ENCODE peak calls at places on chromosome X, in eight cellular contexts. R is uterus, L is brain microvascular endothelial cell, F is glutamatergic neuron, Q is bronchial epithelial cell, H is fibroblast of mammary gland, A is GM10248, V is right lobe of liver. I is an unnamed sample.

GRCh38 chrX:115591856-115592842 is 31.2 kb downstream of the PLS3 start:
- DNase-seq in A (no peak), Q (peak), F (no peak), V (no peak), H (no peak), L (no peak), R (no peak), I (peak)

GRCh38 chrX:41761169-41761568 is 37.2 kb downstream of the GPR82 start:
- DNase-seq in V (no peak), L (no peak), A (no peak), F (no peak), R (no peak), H (no peak), Q (no peak), I (no peak)

GRCh38 chrX:110224926-110225617 is 92.8 kb downstream of the AMMECR1 start:
- DNase-seq in V (no peak), Q (no peak), F (no peak), A (no peak), R (no peak), L (no peak), H (no peak), I (no peak)

GRCh38 chrX:121151293-121151692 is 103.9 kb downstream of the GLUD2 start:
- DNase-seq in F (no peak), L (no peak), V (no peak), R (no peak), Q (no peak), A (no peak), H (no peak), I (no peak)

GRCh38 chrX:20116575-20117240 is at the start of gene MAP7D2:
- DNase-seq in H (no peak), R (no peak), V (no peak), A (no peak), L (no peak), Q (no peak), F (peak), I (no peak)

GRCh38 chrX:40140706-40141499 is 43.1 kb upstream of the BCOR start:
- DNase-seq in V (peak), R (peak), L (no peak), F (no peak), H (peak), Q (no peak), A (no peak), I (peak)

GRCh38 chrX:103565752-103566151 is 19.6 kb upstream of the TCEAL4 start:
- DNase-seq in Q (peak), F (no peak), H (peak), V (no peak), R (no peak), A (no peak), L (peak), I (peak)

GRCh38 chrX:119004920-119005524 is 30.6 kb downstream of the LONRF3 start:
- DNase-seq in F (peak), H (peak), R (peak), L (peak), A (peak), V (no peak), Q (peak), I (peak)

GRCh38 chrX:152635941-152636340 is 1.8 kb upstream of the GABRQ start:
- DNase-seq in F (peak), L (peak), V (peak), Q (peak), A (no peak), R (no peak), H (peak), I (peak)

GRCh38 chrX:150767475-150768131 is 74.4 kb downstream of the MTMR1 start:
- DNase-seq in R (peak), F (no peak), H (peak), A (no peak), L (peak), Q (peak), V (no peak), I (peak)

DNA sequence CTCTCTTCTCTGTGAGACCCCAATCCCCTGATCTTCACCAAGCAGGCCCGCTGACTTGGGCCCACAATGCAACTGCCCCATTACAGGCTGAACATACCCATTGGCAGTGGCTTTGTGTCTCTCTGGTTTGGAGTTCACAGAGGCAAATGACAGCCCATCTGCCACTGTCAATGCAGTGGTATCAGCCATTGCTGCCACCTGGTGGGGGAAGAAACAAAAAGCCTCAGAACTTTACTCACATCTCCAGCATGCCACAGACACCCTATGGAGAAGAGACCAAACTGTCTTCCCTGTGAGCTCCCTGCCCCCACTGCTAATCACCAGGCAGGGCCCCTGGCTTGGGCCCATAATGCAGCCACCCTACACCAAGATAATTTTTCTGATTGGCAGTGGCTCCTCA is 729.3 kb upstream of the ACTRT1 start:
- DNase-seq in V (peak), A (peak), L (no peak), Q (no peak), R (no peak), H (no peak), F (peak), I (peak)
- TF ChIP-seq CTCF in V (peak), A (peak), L (peak), Q (peak), R (no peak), H (no peak), F (peak), I (peak)

GRCh38 chrX:69119122-69119521 is 46.1 kb downstream of the PJA1 start:
- DNase-seq in H (no peak), V (no peak), F (no peak), Q (no peak), L (no peak), A (no peak), R (no peak), I (no peak)
- TF ChIP-seq CTCF in H (no peak), V (no peak), F (no peak), Q (no peak), L (no peak), A (no peak), R (no peak), I (no peak)

GRCh38 chrX:78029663-78030062 is 60.2 kb upstream of the PGAM4 start:
- DNase-seq in R (no peak), A (peak), Q (peak), H (peak), F (peak), L (peak), V (no peak), I (peak)
- TF ChIP-seq CTCF in R (peak), A (peak), Q (peak), H (peak), F (no peak), L (peak), V (peak), I (peak)

GRCh38 chrX:9885150-9885549 is 82.0 kb upstream of the CLDN34 start:
- DNase-seq in A (peak), V (peak), Q (peak), R (no peak), F (peak), L (peak), H (peak), I (peak)
- TF ChIP-seq CTCF in A (peak), V (peak), Q (peak), R (no peak), F (peak), L (peak), H (peak), I (peak)

DNA sequence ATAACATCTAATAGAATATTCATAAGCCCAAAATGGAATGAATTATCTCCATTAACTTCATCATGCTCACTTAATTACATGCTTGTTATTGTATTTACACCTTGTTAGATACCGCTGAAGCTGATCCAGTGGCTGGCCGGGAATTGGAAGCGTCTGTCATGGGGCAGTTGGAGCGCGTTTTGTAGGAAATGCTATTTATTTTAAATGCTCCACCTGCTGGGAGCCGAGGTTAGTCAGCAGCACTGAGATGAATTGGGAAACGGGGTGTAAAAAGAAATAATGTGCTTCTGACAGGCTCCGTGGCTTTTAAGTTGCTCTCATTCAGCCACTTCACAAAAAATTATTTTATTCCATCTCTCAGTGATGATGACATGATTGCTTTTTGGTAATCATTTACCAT is 25.2 kb downstream of the ARX start:
- DNase-seq in Q (no peak), R (no peak), L (no peak), A (no peak), F (peak), H (no peak), V (no peak), I (no peak)
- TF ChIP-seq CTCF in Q (no peak), R (no peak), L (peak), A (no peak), F (no peak), H (no peak), V (no peak), I (no peak)

GRCh38 chrX:145393702-145394235 is 146.5 kb downstream of the SPANXN1 start:
- DNase-seq in H (no peak), L (no peak), R (no peak), F (no peak), V (no peak), Q (no peak), A (no peak), I (peak)
- TF ChIP-seq CTCF in H (peak), L (peak), R (no peak), F (no peak), V (peak), Q (peak), A (no peak), I (peak)

I was measured in MCF 10A.